ENCODE peak calls at places on chromosomes 1 and 21, in five cellular contexts. Y, U, I, J and E are unnamed samples.

GRCh38 chr1:212161231-212161781 is 123.9 kb upstream of the PPP2R5A start:
- DNase-seq in I (peak; percentile 84), Y (peak; percentile 91), J (no peak), U (peak; percentile 78), E (no peak)

GRCh38 chr1:18139198-18139981 is 31.8 kb downstream of the IGSF21 start:
- DNase-seq in Y (no peak), I (no peak), J (no peak), U (no peak), E (no peak)

GRCh38 chr1:118986291-118986838 is 1.8 kb downstream of the TBX15 start:
- DNase-seq in Y (no peak), I (peak; percentile 23), U (no peak), J (no peak), E (no peak)

GRCh38 chr1:174815036-174815435 is 184.7 kb upstream of the CACYBP start:
- DNase-seq in J (no peak), I (peak; percentile 53), U (no peak), Y (peak; percentile 48), E (no peak)

GRCh38 chr1:229341811-229342304 is 989 bp downstream of the CCSAP start:
- DNase-seq in J (no peak), I (no peak), Y (peak; percentile 4), U (no peak), E (no peak)

GRCh38 chr1:184296466-184297243 is 90.2 kb upstream of the C1orf21 start:
- DNase-seq in U (peak; percentile 65), J (peak; percentile 92), Y (peak; percentile 86), I (peak; percentile 55), E (peak; percentile 93)

GRCh38 chr1:248688527-248689298 is 13.9 kb downstream of the OR14I1 start:
- DNase-seq in J (no peak), I (no peak), U (no peak), Y (no peak), E (no peak)

GRCh38 chr1:58762806-58763205 is 21.0 kb downstream of the JUN start:
- DNase-seq in J (no peak), U (no peak), Y (peak; percentile 81), I (peak; percentile 79), E (no peak)

GRCh38 chr1:161792740-161793139 is 26.6 kb downstream of the ATF6 start:
- DNase-seq in J (no peak), I (peak; percentile 85), U (peak; percentile 25), Y (peak; percentile 85), E (no peak)

GRCh38 chr1:51491166-51491981 is 27.7 kb downstream of the EPS15 start:
- DNase-seq in I (no peak), U (no peak), Y (no peak), J (no peak), E (no peak)

GRCh38 chr21:20968391-20968790 is 29.8 kb upstream of the NCAM2 start:
- DNase-seq in I (no peak), Y (peak; percentile 6), U (no peak), J (no peak), E (no peak)

GRCh38 chr1:81226603-81226928 is 574.2 kb upstream of the ADGRL2 start:
- DNase-seq in J (no peak), U (no peak), I (no peak), Y (no peak), E (no peak)

GRCh38 chr21:38472709-38473108 is 25.6 kb downstream of the ERG start:
- DNase-seq in J (no peak), Y (no peak), I (no peak), U (no peak), E (no peak)